ENCODE peak calls at places on chromosomes 2 and 18, in six cellular contexts. W is right atrium auricular region, F is Calu3, R is tibial nerve, G is pancreas, E is BJ. D is an unnamed sample.

GRCh38 chr18:21458322-21458721 is 142.2 kb downstream of the ESCO1 start:
- DNase-seq in W (no peak), F (no peak), R (no peak), G (no peak), E (no peak), D (peak)

GRCh38 chr2:46171996-46172546 is 125.1 kb upstream of the EPAS1 start:
- DNase-seq in W (no peak), F (no peak), R (no peak), G (no peak), E (no peak), D (no peak)

GRCh38 chr18:78896111-78896510 is 83.5 kb upstream of the SALL3 start:
- DNase-seq in W (peak), F (no peak), R (no peak), G (no peak), E (no peak), D (no peak)

GRCh38 chr2:228731517-228731916 is 539.6 kb downstream of the PID1 start:
- DNase-seq in W (no peak), F (no peak), R (no peak), G (no peak), E (peak), D (no peak)

GRCh38 chr2:160085662-160086061 is 23.2 kb upstream of the PLA2R1 start:
- DNase-seq in W (no peak), F (no peak), R (no peak), G (no peak), E (no peak), D (no peak)

GRCh38 chr2:3689998-3690748 is 13.2 kb upstream of the DCDC2C start:
- DNase-seq in W (no peak), F (no peak), R (no peak), G (no peak), E (no peak), D (no peak)

GRCh38 chr2:85240055-85240454 is 87.7 kb downstream of the TGOLN2 start:
- DNase-seq in W (no peak), F (no peak), R (no peak), G (no peak), E (no peak), D (no peak)

GRCh38 chr2:174573621-174574081 is 24.0 kb downstream of the WIPF1 start:
- DNase-seq in W (no peak), F (no peak), R (no peak), G (no peak), E (no peak), D (no peak)

GRCh38 chr2:65599693-65600092 is 167.3 kb upstream of the SPRED2 start:
- DNase-seq in W (peak), F (no peak), R (no peak), G (no peak), E (no peak), D (no peak)

GRCh38 chr2:3189076-3189591 is 188.5 kb downstream of the EIPR1 start:
- DNase-seq in W (no peak), F (no peak), R (no peak), G (no peak), E (no peak), D (no peak)

GRCh38 chr2:233079953-233080835 is 20.1 kb downstream of the INPP5D start:
- DNase-seq in W (no peak), F (no peak), R (no peak), G (no peak), E (no peak), D (no peak)

GRCh38 chr2:215410932-215411285 is 25.0 kb downstream of the FN1 start:
- DNase-seq in W (no peak), F (peak), R (no peak), G (no peak), E (peak), D (no peak)

GRCh38 chr2:238636269-238637073 is 209.7 kb downstream of the ASB1 start:
- DNase-seq in W (peak), F (no peak), R (no peak), G (no peak), E (peak), D (no peak)

GRCh38 chr2:44120428-44120827 is 48.2 kb upstream of the PPM1B start:
- DNase-seq in W (no peak), F (no peak), R (no peak), G (no peak), E (peak), D (no peak)

GRCh38 chr2:43887176-43887575 is 48.4 kb downstream of the ABCG8 start:
- DNase-seq in W (no peak), F (no peak), R (no peak), G (peak), E (no peak), D (no peak)

GRCh38 chr2:23532311-23533013 is 147.5 kb downstream of the KLHL29 start:
- DNase-seq in W (no peak), F (no peak), R (no peak), G (no peak), E (no peak), D (no peak)

GRCh38 chr2:59149271-59149670 is 908.1 kb upstream of the FANCL start:
- DNase-seq in W (no peak), F (no peak), R (no peak), G (no peak), E (no peak), D (no peak)

GRCh38 chr2:235666240-235666781 is 172.5 kb downstream of the AGAP1 start:
- DNase-seq in W (no peak), F (peak), R (no peak), G (no peak), E (no peak), D (no peak)

GRCh38 chr2:200756618-200757321 is 54.9 kb upstream of the BZW1 start:
- DNase-seq in W (no peak), F (peak), R (no peak), G (no peak), E (peak), D (no peak)

GRCh38 chr2:174039551-174040416 is 74.6 kb upstream of the SP3 start:
- DNase-seq in W (peak), F (peak), R (peak), G (peak), E (peak), D (peak)

GRCh38 chr2:241878007-241878970 is 8.8 kb downstream of the RTP5 start:
- DNase-seq in W (no peak), F (peak), R (peak), G (peak), E (no peak), D (peak)

GRCh38 chr18:63540131-63540530 is 2.0 kb upstream of the SERPINB12 start:
- DNase-seq in W (no peak), F (no peak), R (no peak), G (no peak), E (peak), D (no peak)

GRCh38 chr2:133982231-133982630 is 271.6 kb upstream of the MGAT5 start:
- DNase-seq in W (no peak), F (no peak), R (no peak), G (no peak), E (no peak), D (no peak)

GRCh38 chr2:46346719-46347118 is 49.5 kb downstream of the EPAS1 start:
- DNase-seq in W (no peak), F (no peak), R (no peak), G (no peak), E (no peak), D (no peak)

GRCh38 chr18:21194871-21195771 is 46.9 kb upstream of the GREB1L start:
- DNase-seq in W (no peak), F (no peak), R (no peak), G (no peak), E (no peak), D (no peak)

GRCh38 chr2:239390546-239391285 is 10.1 kb downstream of the HDAC4 start:
- DNase-seq in W (no peak), F (no peak), R (no peak), G (peak), E (no peak), D (no peak)

GRCh38 chr18:59540356-59540755 is 156.9 kb downstream of the CCBE1 start:
- DNase-seq in W (no peak), F (no peak), R (no peak), G (no peak), E (no peak), D (no peak)

GRCh38 chr2:169619946-169620345 is 35.8 kb downstream of the PPIG start:
- DNase-seq in W (no peak), F (no peak), R (no peak), G (no peak), E (no peak), D (no peak)

GRCh38 chr2:41894563-41895333 is 153.1 kb upstream of the PKDCC start:
- DNase-seq in W (no peak), F (no peak), R (no peak), G (no peak), E (no peak), D (no peak)

GRCh38 chr2:241859017-241859435 is 332 bp upstream of the PDCD1 start:
- DNase-seq in W (no peak), F (no peak), R (no peak), G (peak), E (no peak), D (no peak)

GRCh38 chr2:42142476-42143184 is 26.5 kb upstream of the EML4 start:
- DNase-seq in W (no peak), F (no peak), R (no peak), G (no peak), E (no peak), D (no peak)

GRCh38 chr2:149330127-149331022 is at the start of gene LYPD6:
- DNase-seq in W (peak), F (peak), R (peak), G (peak), E (peak), D (peak)

GRCh38 chr2:137957033-137957432 is 7.2 kb upstream of the HNMT start:
- DNase-seq in W (no peak), F (no peak), R (no peak), G (no peak), E (peak), D (no peak)

GRCh38 chr2:120937736-120938131 is 202.1 kb downstream of the GLI2 start:
- DNase-seq in W (no peak), F (no peak), R (no peak), G (no peak), E (peak), D (no peak)

GRCh38 chr2:46032161-46032813 is 264.9 kb upstream of the EPAS1 start:
- DNase-seq in W (no peak), F (no peak), R (no peak), G (no peak), E (no peak), D (no peak)

GRCh38 chr2:37857485-37858196 is 67.4 kb upstream of the RMDN2 start:
- DNase-seq in W (no peak), F (no peak), R (no peak), G (no peak), E (peak), D (no peak)

GRCh38 chr2:134738150-134738865 is 19.5 kb upstream of the TMEM163 start:
- DNase-seq in W (no peak), F (no peak), R (no peak), G (no peak), E (no peak), D (no peak)

GRCh38 chr2:231344851-231345250 is 50.7 kb upstream of the B3GNT7 start:
- DNase-seq in W (no peak), F (no peak), R (no peak), G (no peak), E (no peak), D (no peak)

GRCh38 chr18:48608581-48608980 is 69.8 kb downstream of the CTIF start:
- DNase-seq in W (no peak), F (no peak), R (no peak), G (no peak), E (no peak), D (no peak)

GRCh38 chr18:48609114-48609513 is 70.3 kb downstream of the CTIF start:
- DNase-seq in W (no peak), F (no peak), R (no peak), G (no peak), E (no peak), D (no peak)

GRCh38 chr18:48607049-48607984 is 68.5 kb downstream of the CTIF start:
- DNase-seq in W (no peak), F (no peak), R (no peak), G (no peak), E (peak), D (no peak)

GRCh38 chr18:48602759-48603390 is 64.0 kb downstream of the CTIF start:
- DNase-seq in W (no peak), F (no peak), R (no peak), G (no peak), E (no peak), D (no peak)

GRCh38 chr18:48605408-48605845 is 66.6 kb downstream of the CTIF start:
- DNase-seq in W (no peak), F (peak), R (no peak), G (no peak), E (no peak), D (no peak)
- TF ChIP-seq CTCF in W (no peak), F (no peak), R (no peak), G (no peak), E (peak), D (no peak)

DNA sequence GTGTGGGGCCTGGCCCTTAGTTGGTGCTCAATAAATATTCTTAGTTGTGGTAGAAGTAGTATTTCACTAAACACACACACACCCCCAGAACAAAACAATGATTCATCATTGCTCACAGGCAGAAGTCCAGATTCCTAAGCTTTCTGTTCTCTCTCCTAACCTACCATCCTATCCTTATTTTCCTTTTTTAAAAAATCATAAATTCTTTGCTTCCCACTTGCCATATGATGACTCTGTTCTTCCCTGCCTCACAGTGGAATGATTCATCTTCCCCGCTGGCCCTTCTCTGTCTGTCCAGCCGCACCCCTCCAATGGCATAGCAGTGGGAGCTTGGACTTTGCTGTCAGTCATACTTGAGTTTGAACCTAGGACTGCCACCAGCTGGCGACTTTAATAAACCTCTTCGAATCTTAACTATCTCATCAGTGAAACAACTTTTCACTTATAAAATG is 5.2 kb downstream of the EML6 start:
- DNase-seq in W (no peak), F (peak), R (no peak), G (no peak), E (peak), D (no peak)
- TF ChIP-seq CTCF in W (no peak), F (no peak), R (no peak), G (no peak), E (no peak), D (no peak)

DNA sequence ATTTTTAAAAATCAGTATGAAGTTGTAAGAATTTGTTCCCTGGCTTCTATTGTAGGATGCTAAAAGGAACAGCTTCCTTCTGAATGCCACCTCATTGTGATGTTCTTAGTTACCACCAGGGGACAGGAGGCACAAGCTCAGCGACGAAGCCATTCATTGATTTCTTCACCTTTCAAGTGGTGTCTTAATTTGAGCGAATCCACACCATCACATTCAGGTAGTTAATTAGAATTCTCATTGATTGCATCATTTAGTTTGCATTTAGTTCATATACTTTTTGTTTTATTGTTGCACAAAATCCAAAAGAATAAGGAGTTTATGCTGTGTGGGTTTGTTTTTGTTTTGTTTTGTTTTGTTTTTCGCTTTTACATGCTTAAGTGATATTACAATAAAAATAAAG is 23.1 kb downstream of the CYP27C1 start:
- DNase-seq in W (no peak), F (no peak), R (no peak), G (no peak), E (no peak), D (no peak)
- TF ChIP-seq CTCF in W (no peak), F (peak), R (no peak), G (no peak), E (peak), D (no peak)

DNA sequence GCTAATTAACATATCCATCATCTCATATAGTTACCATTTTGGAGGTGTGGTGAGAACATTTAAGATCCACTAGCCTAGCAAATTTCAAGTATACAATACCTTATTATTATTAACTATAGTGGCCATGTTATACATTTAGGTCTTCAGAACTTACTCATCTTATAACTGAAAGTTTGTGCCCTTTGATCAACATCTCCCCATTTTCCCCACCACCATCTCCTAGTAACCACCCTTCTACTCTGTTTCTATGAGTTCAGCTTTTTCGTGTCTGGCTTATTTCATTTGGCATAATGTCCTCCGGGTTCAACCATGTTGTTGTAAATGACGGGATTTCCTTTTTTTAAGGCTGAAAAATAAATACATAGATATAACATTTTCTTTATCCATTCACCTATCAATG is 15.9 kb downstream of the NEURL3 start:
- DNase-seq in W (no peak), F (no peak), R (no peak), G (no peak), E (no peak), D (no peak)
- TF ChIP-seq CTCF in W (no peak), F (no peak), R (no peak), G (no peak), E (no peak), D (no peak)

DNA sequence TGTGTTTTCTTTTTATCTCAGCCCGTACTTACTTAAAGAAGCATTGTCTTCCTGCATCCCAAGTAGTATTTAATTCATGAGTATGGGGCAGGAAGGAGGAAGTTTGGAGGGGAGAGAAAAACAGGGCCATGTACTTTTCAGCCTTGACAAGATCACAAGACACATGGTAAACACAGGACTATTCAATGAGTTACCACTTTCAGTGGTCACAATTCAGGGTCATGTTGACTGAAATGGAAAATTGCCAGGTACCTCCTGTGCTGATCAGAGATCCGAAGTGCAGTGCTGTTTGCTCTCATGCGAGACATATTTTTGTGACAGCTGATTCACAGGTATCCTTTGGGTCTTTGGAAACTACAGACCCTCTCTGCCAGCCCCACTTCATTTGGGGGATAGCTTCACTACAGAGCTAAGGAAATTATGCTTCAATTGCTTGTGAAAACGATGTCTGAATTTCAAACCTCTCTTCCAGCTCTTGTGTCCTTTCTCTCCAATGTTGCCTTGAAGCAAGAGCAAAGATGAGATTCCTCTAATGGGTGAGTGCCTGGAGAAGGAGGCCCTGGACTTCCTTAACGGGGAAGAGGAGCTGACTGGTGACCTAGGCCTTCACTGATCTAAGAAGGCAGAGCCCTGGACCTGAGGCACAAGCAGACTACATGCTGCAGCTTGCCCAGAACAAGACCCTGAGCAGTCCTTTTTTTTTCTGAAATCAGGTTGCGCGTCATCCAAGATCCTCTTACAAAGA is 44.2 kb downstream of the EVA1A start:
- DNase-seq in W (no peak), F (no peak), R (no peak), G (no peak), E (no peak), D (no peak)
- TF ChIP-seq CTCF in W (no peak), F (no peak), R (no peak), G (no peak), E (no peak), D (no peak)

GRCh38 chr2:71072492-71072891 is 4.0 kb downstream of the NAGK start:
- DNase-seq in W (no peak), F (no peak), R (no peak), G (no peak), E (no peak), D (no peak)

GRCh38 chr2:71069376-71069775 is 928 bp downstream of the NAGK start:
- DNase-seq in W (no peak), F (no peak), R (no peak), G (no peak), E (no peak), D (no peak)

GRCh38 chr2:71070294-71071025 is 2.0 kb downstream of the NAGK start:
- DNase-seq in W (no peak), F (peak), R (no peak), G (peak), E (no peak), D (no peak)

GRCh38 chr2:71073475-71073874 is 5.0 kb downstream of the NAGK start:
- DNase-seq in W (no peak), F (no peak), R (no peak), G (no peak), E (no peak), D (no peak)

GRCh38 chr2:71071681-71072398 is 3.4 kb downstream of the NAGK start:
- DNase-seq in W (no peak), F (no peak), R (no peak), G (no peak), E (no peak), D (no peak)
- TF ChIP-seq CTCF in W (no peak), F (no peak), R (no peak), G (no peak), E (no peak), D (no peak)

D was measured in heart right ventricle.